ENCODE peak calls at places on chromosomes 5 and 9, in nine cellular contexts. I is psoas muscle, B is BE2C, P is AG04450, A is IMR-90, X is heart left ventricle, N is BJ, H is neural progenitor cell, C is left ventricle myocardium inferior. S is an unnamed sample. For H3K27me3, the result is how much of the 10 kb centered on the place peaks cover.

GRCh38 chr9:100213730-100214477 is 114.9 kb downstream of the INVS start:
- DNase-seq in X (no peak), P (peak), A (peak), C (no peak), H (no peak), B (no peak), I (no peak), N (peak), S (no peak)

GRCh38 chr9:6383551-6384225 is 29.3 kb upstream of the UHRF2 start:
- DNase-seq in X (no peak), H (no peak), N (no peak), P (peak), A (peak), B (no peak), C (no peak), I (no peak), S (no peak)

GRCh38 chr5:178201927-178202235 is 2.5 kb upstream of the HNRNPAB start:
- DNase-seq in C (no peak), P (no peak), H (no peak), B (no peak), X (no peak), N (no peak), I (no peak), A (no peak), S (no peak)

GRCh38 chr9:34158362-34158869 is 20.4 kb upstream of the UBAP1 start:
- DNase-seq in A (peak), I (no peak), C (no peak), N (no peak), X (no peak), H (no peak), B (no peak), P (peak), S (no peak)

GRCh38 chr5:130032807-130033206 is 128.5 kb downstream of the CHSY3 start:
- DNase-seq in C (no peak), N (no peak), P (no peak), X (peak), I (peak), H (no peak), A (no peak), B (no peak), S (no peak)

GRCh38 chr5:104942735-104943134 is 1380.1 kb upstream of the NUDT12 start:
- DNase-seq in I (no peak), A (no peak), X (no peak), B (no peak), N (no peak), C (no peak), H (peak), P (no peak), S (no peak)

GRCh38 chr5:159971931-159972461 is 36.9 kb upstream of the TTC1 start:
- DNase-seq in P (no peak), H (peak), A (no peak), I (no peak), B (no peak), X (no peak), C (no peak), N (no peak), S (peak)

GRCh38 chr9:71306134-71306533 is 184.7 kb upstream of the TRPM3 start:
- DNase-seq in X (no peak), N (no peak), I (no peak), P (no peak), C (no peak), H (no peak), A (no peak), B (no peak), S (no peak)

GRCh38 chr5:55592388-55593114 is 57.8 kb upstream of the PLPP1 start:
- DNase-seq in I (no peak), X (no peak), C (no peak), A (no peak), B (no peak), H (no peak), N (no peak), P (no peak), S (no peak)

GRCh38 chr5:142722896-142723295 is 37.0 kb upstream of the FGF1 start:
- DNase-seq in N (no peak), X (no peak), H (peak), C (no peak), B (no peak), A (no peak), I (no peak), P (no peak), S (no peak)

GRCh38 chr5:169641253-169641652 is 4.2 kb downstream of the DOCK2 start:
- DNase-seq in P (no peak), A (peak), B (no peak), N (no peak), X (no peak), C (no peak), H (peak), I (no peak), S (no peak)

GRCh38 chr5:109567374-109568044 is 122.2 kb upstream of the MAN2A1 start:
- DNase-seq in C (no peak), X (no peak), P (no peak), H (no peak), N (no peak), I (no peak), A (peak), B (no peak), S (no peak)

GRCh38 chr5:28275931-28276330 is 1237.5 kb upstream of the CDH9 start:
- DNase-seq in N (no peak), B (no peak), C (no peak), H (no peak), I (no peak), X (no peak), A (no peak), P (no peak), S (no peak)

GRCh38 chr9:127096208-127096607 is 26.2 kb downstream of the ANGPTL2 start:
- DNase-seq in P (no peak), I (no peak), H (no peak), C (no peak), B (no peak), X (no peak), A (no peak), N (no peak), S (no peak)

GRCh38 chr5:34655354-34655991 is 655 bp upstream of the RAI14 start:
- DNase-seq in N (peak), A (peak), I (no peak), B (no peak), P (peak), X (no peak), H (peak), C (no peak), S (peak)

GRCh38 chr5:14671414-14671813 is 6.9 kb downstream of the OTULIN start:
- DNase-seq in H (no peak), P (no peak), I (no peak), A (peak), C (no peak), B (no peak), N (no peak), X (no peak), S (no peak)

GRCh38 chr5:122741681-122742080 is 33.2 kb upstream of the SNX2 start:
- DNase-seq in H (no peak), I (no peak), B (no peak), N (no peak), X (no peak), A (peak), P (no peak), C (no peak), S (no peak)

GRCh38 chr9:137487454-137488329 is 28.6 kb upstream of the NSMF start:
- DNase-seq in C (no peak), I (no peak), H (no peak), N (no peak), B (no peak), X (no peak), P (no peak), A (no peak), S (no peak)

GRCh38 chr5:67576112-67576511 is 379.5 kb upstream of the CD180 start:
- DNase-seq in H (no peak), C (no peak), P (no peak), B (no peak), N (no peak), A (no peak), X (no peak), I (no peak), S (no peak)

GRCh38 chr5:133944263-133945230 is 23.9 kb downstream of the C5orf15 start:
- DNase-seq in A (peak), H (peak), N (no peak), X (no peak), C (no peak), P (no peak), B (peak), I (no peak), S (peak)

GRCh38 chr5:141326088-141326854 is 4.0 kb upstream of the PCDHGA1 start:
- DNase-seq in I (peak), P (peak), C (peak), H (peak), B (peak), N (no peak), A (peak), X (peak), S (no peak)

GRCh38 chr5:141319202-141319601 is 1.4 kb downstream of the TAF7 start:
- DNase-seq in B (no peak), C (no peak), X (no peak), I (no peak), N (no peak), P (no peak), H (no peak), A (no peak), S (no peak)

GRCh38 chr5:141322261-141322660 is 1.7 kb upstream of the TAF7 start:
- DNase-seq in H (no peak), P (no peak), N (no peak), C (no peak), I (no peak), X (no peak), B (no peak), A (no peak), S (no peak)

GRCh38 chr5:141319699-141320098 is 885 bp downstream of the TAF7 start:
- DNase-seq in X (no peak), A (no peak), I (no peak), N (no peak), C (no peak), H (no peak), P (no peak), B (no peak), S (no peak)

GRCh38 chr5:141320225-141321169 is at the start of gene TAF7:
- DNase-seq in B (peak), P (peak), H (peak), X (peak), I (peak), A (peak), C (peak), N (peak), S (peak)
- TF ChIP-seq CTCF in B (peak), P (peak), H (peak), X (peak), I (peak), A (peak), C (peak), N (peak), S (peak)

DNA sequence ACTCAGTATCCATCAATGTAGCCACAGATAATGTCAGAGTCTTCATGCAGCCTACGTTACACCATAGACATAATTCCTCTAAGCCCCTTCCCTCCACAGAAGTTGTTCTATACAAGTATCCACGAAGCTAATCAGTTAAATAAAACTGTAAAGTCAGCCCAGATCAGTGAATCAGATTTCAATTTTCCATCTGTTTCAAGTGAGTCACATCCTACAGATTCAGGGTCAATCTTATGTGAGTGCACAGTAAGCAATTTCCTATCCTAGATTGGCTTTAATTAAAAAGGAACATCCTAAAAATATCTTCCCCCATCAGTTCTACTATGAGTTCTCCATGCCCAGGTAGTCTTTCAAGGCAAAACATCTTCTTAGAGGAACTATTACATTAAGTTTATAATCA is 402.5 kb downstream of the EFNA5 start:
- DNase-seq in I (no peak), H (no peak), N (no peak), X (no peak), P (no peak), A (peak), B (no peak), C (no peak), S (no peak)
- H3K27me3 ChIP-seq in I (under half), H (under half), N (under half), X (under half), P (under half), A (under half), B (under half), C (under half), S (under half)

DNA sequence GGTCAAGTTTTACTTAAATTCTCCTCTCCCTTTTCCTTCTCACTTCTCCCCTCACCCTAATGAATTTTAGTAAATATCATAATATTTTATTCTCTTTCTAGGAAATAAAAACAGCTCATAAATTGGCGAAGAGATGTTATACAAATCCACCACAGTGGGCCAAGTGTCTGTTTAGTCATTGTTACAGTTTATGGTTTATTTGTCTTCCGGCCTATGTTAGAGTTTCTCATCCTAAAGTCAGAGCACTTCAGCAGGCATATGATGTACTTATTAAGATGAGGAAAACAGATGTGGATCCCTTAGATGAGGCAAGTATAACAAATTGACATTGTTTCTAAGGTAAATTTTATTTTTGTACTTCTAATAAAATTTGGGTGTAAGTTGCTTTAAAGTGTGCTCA is 48.2 kb downstream of the RPS6 start:
- DNase-seq in A (peak), P (peak), B (no peak), H (no peak), N (no peak), I (no peak), X (no peak), C (no peak), S (no peak)
- TF ChIP-seq CTCF in A (no peak), P (no peak), B (no peak), H (no peak), N (no peak), I (no peak), X (no peak), C (no peak), S (no peak)

GRCh38 chr9:116394070-116394469 is 240.5 kb downstream of the PAPPA start:
- DNase-seq in P (no peak), I (no peak), X (no peak), N (no peak), A (no peak), H (no peak), C (no peak), B (no peak), S (no peak)

GRCh38 chr9:116390306-116391228 is 237.0 kb downstream of the PAPPA start:
- DNase-seq in A (no peak), B (no peak), C (no peak), N (no peak), I (no peak), P (no peak), X (no peak), H (no peak), S (no peak)

GRCh38 chr9:116391306-116391900 is 237.8 kb downstream of the PAPPA start:
- DNase-seq in C (no peak), I (no peak), P (peak), H (no peak), N (peak), X (no peak), A (peak), B (no peak), S (peak)

GRCh38 chr9:116395409-116396037 is 241.9 kb downstream of the PAPPA start:
- DNase-seq in I (no peak), X (no peak), P (no peak), C (no peak), B (no peak), H (no peak), N (no peak), A (no peak), S (no peak)

DNA sequence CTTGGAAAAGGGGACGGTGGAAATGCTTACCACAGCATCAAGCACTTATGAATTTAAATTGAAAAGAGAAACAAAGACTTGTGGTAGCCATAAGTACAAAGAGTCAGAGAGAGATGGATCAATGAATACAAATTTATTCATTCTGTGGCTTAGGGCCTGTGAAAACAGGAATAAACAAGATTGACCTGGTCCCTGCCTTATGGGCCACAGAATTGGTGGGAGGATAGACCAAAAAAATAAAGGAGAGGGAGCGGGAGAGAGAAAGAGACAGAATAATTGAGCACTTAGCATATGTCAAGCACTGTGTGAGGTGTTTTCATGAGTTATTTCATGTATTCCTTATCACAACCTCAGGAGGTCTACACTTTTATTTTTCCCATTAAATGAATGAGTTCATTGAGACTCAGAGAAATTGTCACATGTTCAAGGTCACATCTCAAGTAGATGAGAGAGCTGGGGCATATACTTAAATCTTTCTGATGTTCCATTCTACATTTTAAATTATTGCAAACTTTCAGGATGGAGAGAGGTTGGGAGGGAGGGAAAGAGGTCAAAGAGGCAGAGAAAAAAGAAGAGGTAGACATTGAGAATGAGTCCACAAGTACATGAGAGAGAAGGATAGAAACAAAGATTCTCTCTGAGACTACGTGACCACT is 241.3 kb downstream of the PAPPA start:
- DNase-seq in X (no peak), H (no peak), A (no peak), B (no peak), P (no peak), N (no peak), C (no peak), I (no peak), S (no peak)
- H3K27me3 ChIP-seq in X (under half), H (under half), A (under half), B (under half), P (under half), N (under half), C (under half), I (under half), S (under half)

DNA sequence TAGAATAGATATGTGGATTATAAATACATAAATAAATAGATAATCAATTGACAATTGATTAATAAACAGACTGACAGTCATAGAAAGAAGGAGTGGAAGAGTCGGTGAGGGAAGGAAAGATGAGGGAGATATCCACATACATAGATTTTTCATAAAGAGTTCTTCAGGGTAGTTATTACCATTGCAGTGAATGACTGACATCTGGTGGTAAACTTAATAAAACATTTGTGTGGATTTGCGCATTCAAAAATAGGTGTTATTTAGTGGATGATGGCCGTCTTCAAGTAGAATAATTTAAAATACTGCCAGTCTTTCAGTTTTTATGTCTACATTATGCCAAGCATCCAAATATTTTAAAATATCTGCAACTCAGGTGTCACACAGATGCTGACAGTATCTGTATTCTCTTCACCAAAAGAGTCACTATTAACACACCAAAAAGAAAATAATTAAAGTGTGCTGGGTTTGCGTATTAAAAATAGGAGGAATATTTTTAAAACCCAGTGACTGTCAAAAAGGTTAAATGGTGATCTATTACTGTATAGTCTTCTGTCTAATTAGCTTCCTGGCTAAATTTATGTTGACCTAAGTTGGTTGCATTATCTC is 78.8 kb downstream of the GIN1 start:
- DNase-seq in N (no peak), B (no peak), C (no peak), A (peak), I (no peak), X (no peak), H (no peak), P (peak), S (no peak)
- TF ChIP-seq CTCF in N (peak), B (peak), C (peak), A (peak), I (peak), X (peak), H (peak), P (peak), S (peak)

GRCh38 chr5:60386398-60386797 is 313.6 kb downstream of the DEPDC1B start:
- DNase-seq in N (no peak), X (no peak), A (no peak), I (no peak), B (peak), C (no peak), H (no peak), P (no peak), S (no peak)
- H3K27me3 ChIP-seq in N (under half), X (under half), A (under half), I (under half), B (under half), C (under half), H (under half), P (under half), S (under half)

GRCh38 chr9:76758476-76758875 is 5.8 kb upstream of the PCA3 start:
- DNase-seq in B (no peak), A (no peak), N (no peak), P (no peak), I (no peak), C (no peak), H (no peak), X (no peak), S (no peak)

GRCh38 chr9:76757274-76757673 is 7.0 kb upstream of the PCA3 start:
- DNase-seq in A (no peak), H (no peak), C (no peak), X (no peak), B (no peak), I (no peak), P (no peak), N (no peak), S (no peak)

GRCh38 chr9:76764138-76764537 is at the start of gene PCA3:
- DNase-seq in B (no peak), H (no peak), X (no peak), P (no peak), A (no peak), I (no peak), C (no peak), N (no peak), S (no peak)

GRCh38 chr9:76759726-76760125 is 4.5 kb upstream of the PCA3 start:
- DNase-seq in C (no peak), A (no peak), H (no peak), X (no peak), I (no peak), P (no peak), B (no peak), N (no peak), S (no peak)

DNA sequence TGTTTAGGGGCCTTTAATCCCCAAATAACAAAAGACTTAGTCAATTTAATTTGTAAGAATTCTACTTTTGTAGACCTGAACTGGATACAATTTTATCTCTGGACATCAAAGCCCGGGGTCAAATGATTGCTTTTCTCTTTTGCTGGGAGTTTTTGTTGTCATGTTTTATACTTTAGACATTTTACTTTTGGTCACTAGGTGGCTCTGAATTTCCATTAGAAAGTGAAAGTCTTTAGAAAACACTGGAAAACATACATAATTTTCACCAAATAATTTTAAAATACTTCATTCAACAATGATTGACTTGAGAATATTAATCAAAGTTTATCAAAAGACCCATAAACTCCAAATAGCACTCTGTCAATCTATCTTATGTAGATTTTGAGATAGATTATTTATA is 2.8 kb upstream of the PCA3 start:
- DNase-seq in I (no peak), X (no peak), B (no peak), C (no peak), N (no peak), A (peak), H (no peak), P (no peak), S (no peak)
- TF ChIP-seq CTCF in I (no peak), X (no peak), B (peak), C (peak), N (peak), A (peak), H (peak), P (peak), S (no peak)

DNA sequence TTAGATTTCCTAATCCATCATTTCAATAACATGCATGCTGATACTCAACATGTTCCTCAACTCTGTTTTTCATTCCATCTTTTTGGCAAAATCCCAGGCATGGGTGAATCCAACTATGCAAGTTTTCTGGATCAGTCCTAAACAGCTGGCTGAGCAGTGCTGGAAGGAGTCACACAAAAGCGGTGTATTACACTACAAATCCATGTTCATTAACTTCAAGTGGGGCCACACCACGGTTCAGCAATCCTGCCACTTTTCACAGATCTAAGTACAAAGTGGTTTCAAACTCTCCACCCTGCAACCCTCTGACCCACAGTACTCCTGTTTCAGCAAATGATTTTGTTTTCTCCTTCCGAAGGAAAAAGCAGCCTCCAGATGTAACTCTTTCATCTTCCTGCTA is 222.5 kb downstream of the EPB41L4A start:
- DNase-seq in H (no peak), I (no peak), X (no peak), P (no peak), C (no peak), N (no peak), A (no peak), B (no peak), S (no peak)
- H3K27me3 ChIP-seq in H (under half), I (under half), X (under half), P (under half), C (under half), N (under half), A (under half), B (half or more), S (under half)

S was measured in pancreas.